ENCODE peak calls at places on chromosomes 2 and 18, in four cellular contexts. E, W, C and O are unnamed samples.

GRCh38 chr2:60489269-60489668 is 64.2 kb downstream of the BCL11A start:
- DNase-seq in E (no peak), W (no peak), C (no peak), O (no peak)

GRCh38 chr2:18349421-18349820 is 211.0 kb downstream of the RDH14 start:
- DNase-seq in E (no peak), W (no peak), C (no peak), O (no peak)

GRCh38 chr2:237178396-237178795 is 92.7 kb downstream of the COPS8 start:
- DNase-seq in E (no peak), W (peak), C (no peak), O (no peak)

GRCh38 chr2:146587291-146587713 is 1257.5 kb upstream of the ACVR2A start:
- DNase-seq in E (no peak), W (no peak), C (no peak), O (no peak)

GRCh38 chr2:120994301-120994700 is 258.6 kb downstream of the GLI2 start:
- DNase-seq in E (no peak), W (no peak), C (no peak), O (no peak)

GRCh38 chr2:226198956-226199355 is 600.7 kb downstream of the IRS1 start:
- DNase-seq in E (no peak), W (peak), C (no peak), O (no peak)

GRCh38 chr2:45664635-45665269 is 13.3 kb downstream of the PRKCE start:
- DNase-seq in E (no peak), W (no peak), C (no peak), O (no peak)

GRCh38 chr2:197998702-197999101 is 194.3 kb downstream of the PLCL1 start:
- DNase-seq in E (no peak), W (no peak), C (no peak), O (no peak)

GRCh38 chr2:44821500-44821899 is 120.0 kb upstream of the SIX3 start:
- DNase-seq in E (no peak), W (no peak), C (no peak), O (no peak)

GRCh38 chr2:7324706-7325105 is 407.5 kb downstream of the RNF144A start:
- DNase-seq in E (no peak), W (no peak), C (no peak), O (no peak)

GRCh38 chr2:60533114-60534033 is 20.1 kb downstream of the BCL11A start:
- DNase-seq in E (no peak), W (no peak), C (no peak), O (no peak)

GRCh38 chr2:74925361-74925786 is 33.1 kb upstream of the POLE4 start:
- DNase-seq in E (no peak), W (no peak), C (no peak), O (no peak)

GRCh38 chr2:133780099-133780996 is 212.1 kb upstream of the NCKAP5 start:
- DNase-seq in E (no peak), W (peak), C (peak), O (no peak)

GRCh38 chr18:33804258-33804657 is 226.2 kb downstream of the ASXL3 start:
- DNase-seq in E (no peak), W (no peak), C (no peak), O (no peak)

GRCh38 chr18:25743661-25744151 is 346.7 kb downstream of the SS18 start:
- DNase-seq in E (no peak), W (no peak), C (peak), O (no peak)

GRCh38 chr2:130390460-130391057 is 34.7 kb downstream of the PTPN18 start:
- DNase-seq in E (no peak), W (peak), C (no peak), O (no peak)

GRCh38 chr2:1704606-1705556 is 39.4 kb downstream of the PXDN start:
- DNase-seq in E (no peak), W (peak), C (no peak), O (no peak)

GRCh38 chr2:72026819-72027425 is 120.7 kb downstream of the CYP26B1 start:
- DNase-seq in E (no peak), W (peak), C (no peak), O (peak)

GRCh38 chr2:199503148-199503547 is 45.4 kb upstream of the SATB2 start:
- DNase-seq in E (no peak), W (no peak), C (no peak), O (no peak)

GRCh38 chr2:222506230-222506934 is 82.0 kb downstream of the SGPP2 start:
- DNase-seq in E (no peak), W (no peak), C (no peak), O (no peak)

GRCh38 chr2:145022671-145023330 is 502.9 kb upstream of the ZEB2 start:
- DNase-seq in E (no peak), W (peak), C (no peak), O (no peak)

GRCh38 chr18:57843403-57843802 is 40.3 kb upstream of the ATP8B1 start:
- DNase-seq in E (no peak), W (no peak), C (no peak), O (no peak)

GRCh38 chr18:44564922-44565321 is 115.8 kb upstream of the SETBP1 start:
- DNase-seq in E (no peak), W (peak), C (peak), O (no peak)

GRCh38 chr2:120406566-120406965 is 60.6 kb downstream of the INHBB start:
- DNase-seq in E (no peak), W (no peak), C (no peak), O (no peak)

GRCh38 chr2:27857417-27858172 is 32.6 kb downstream of the RBKS start:
- DNase-seq in E (no peak), W (peak), C (no peak), O (no peak)

GRCh38 chr18:78979058-78979680 is 449 bp upstream of the SALL3 start:
- DNase-seq in E (no peak), W (no peak), C (peak), O (no peak)

GRCh38 chr2:178484245-178485041 is 4.2 kb downstream of the PLEKHA3 start:
- DNase-seq in E (no peak), W (peak), C (no peak), O (no peak)

GRCh38 chr2:165044505-165045303 is 89.4 kb upstream of the SLC38A11 start:
- DNase-seq in E (no peak), W (peak), C (no peak), O (no peak)

GRCh38 chr2:64930159-64930558 is 59.0 kb upstream of the SLC1A4 start:
- DNase-seq in E (no peak), W (no peak), C (no peak), O (no peak)

GRCh38 chr2:42286268-42286946 is 74.6 kb downstream of the COX7A2L start:
- DNase-seq in E (no peak), W (no peak), C (no peak), O (no peak)

GRCh38 chr2:10030311-10030736 is 13.0 kb upstream of the KLF11 start:
- DNase-seq in E (no peak), W (no peak), C (no peak), O (no peak)

GRCh38 chr2:216119986-216120385 is 10.8 kb downstream of the XRCC5 start:
- DNase-seq in E (no peak), W (no peak), C (no peak), O (no peak)

GRCh38 chr2:168392031-168392430 is 64.0 kb upstream of the CERS6 start:
- DNase-seq in E (no peak), W (no peak), C (no peak), O (no peak)

GRCh38 chr2:215105607-215106354 is 32.6 kb downstream of the ABCA12 start:
- DNase-seq in E (no peak), W (peak), C (no peak), O (no peak)

GRCh38 chr2:10245661-10246060 is 57.0 kb upstream of the HPCAL1 start:
- DNase-seq in E (no peak), W (no peak), C (no peak), O (no peak)

GRCh38 chr2:234003972-234004617 is 46.4 kb upstream of the SPP2 start:
- DNase-seq in E (no peak), W (peak), C (peak), O (no peak)

GRCh38 chr2:73232471-73233153 is 427 bp downstream of the PRADC1 start:
- DNase-seq in E (no peak), W (no peak), C (no peak), O (no peak)

GRCh38 chr2:135337066-135337465 is 194.0 kb downstream of the ZRANB3 start:
- DNase-seq in E (no peak), W (peak), C (no peak), O (no peak)

GRCh38 chr2:81767173-81767720 is 1462.7 kb upstream of the LRRTM1 start:
- DNase-seq in E (no peak), W (peak), C (no peak), O (no peak)